ENCODE peak calls at places on chromosomes 16 and 17, in six cellular contexts. One of them, this sample, is unnamed.

GRCh38 chr16:813204-813915 is 12.8 kb upstream of the GNG13 start:
- DNase-seq in mucosa of descending colon: no peak
- DNase-seq in AG04450: no peak
- DNase-seq in BE2C: peak
- DNase-seq in pancreas: no peak
- DNase-seq in tibial nerve: no peak
- DNase-seq in this sample: peak

GRCh38 chr16:66135376-66135775 is 231.1 kb upstream of the CDH5 start:
- DNase-seq in pancreas: no peak
- DNase-seq in mucosa of descending colon: no peak
- DNase-seq in tibial nerve: peak
- DNase-seq in AG04450: no peak
- DNase-seq in BE2C: no peak
- DNase-seq in this sample: no peak

GRCh38 chr17:73536700-73537680 is 107.3 kb downstream of the SDK2 start:
- DNase-seq in tibial nerve: no peak
- DNase-seq in pancreas: no peak
- DNase-seq in BE2C: peak
- DNase-seq in mucosa of descending colon: no peak
- DNase-seq in AG04450: no peak
- DNase-seq in this sample: no peak

GRCh38 chr16:75075688-75076268 is 40.8 kb downstream of the LDHD start:
- DNase-seq in pancreas: no peak
- DNase-seq in AG04450: no peak
- DNase-seq in BE2C: no peak
- DNase-seq in mucosa of descending colon: no peak
- DNase-seq in tibial nerve: no peak
- DNase-seq in this sample: no peak

GRCh38 chr17:21680366-21680765 is 12.0 kb upstream of the KCNJ18 start:
- DNase-seq in BE2C: no peak
- DNase-seq in mucosa of descending colon: no peak
- DNase-seq in pancreas: no peak
- DNase-seq in tibial nerve: no peak
- DNase-seq in AG04450: no peak
- DNase-seq in this sample: no peak

GRCh38 chr17:82876602-82877391 is 37.0 kb upstream of the ZNF750 start:
- DNase-seq in BE2C: peak
- DNase-seq in pancreas: peak
- DNase-seq in mucosa of descending colon: peak
- DNase-seq in AG04450: peak
- DNase-seq in tibial nerve: no peak
- DNase-seq in this sample: peak

GRCh38 chr16:7334801-7335560 is 2.3 kb downstream of the RBFOX1 start:
- DNase-seq in BE2C: no peak
- DNase-seq in mucosa of descending colon: no peak
- DNase-seq in tibial nerve: no peak
- DNase-seq in AG04450: no peak
- DNase-seq in pancreas: no peak
- DNase-seq in this sample: no peak

GRCh38 chr17:63629627-63630026 is 7.4 kb downstream of the MAP3K3 start:
- DNase-seq in BE2C: no peak
- DNase-seq in AG04450: no peak
- DNase-seq in pancreas: no peak
- DNase-seq in mucosa of descending colon: no peak
- DNase-seq in tibial nerve: no peak
- DNase-seq in this sample: no peak

GRCh38 chr17:29326414-29326813 is 32.5 kb upstream of the NUFIP2 start:
- DNase-seq in pancreas: no peak
- DNase-seq in AG04450: no peak
- DNase-seq in mucosa of descending colon: no peak
- DNase-seq in tibial nerve: no peak
- DNase-seq in BE2C: no peak
- DNase-seq in this sample: no peak

GRCh38 chr17:41595585-41595984 is 8.9 kb upstream of the KRT14 start:
- DNase-seq in mucosa of descending colon: no peak
- DNase-seq in pancreas: no peak
- DNase-seq in BE2C: no peak
- DNase-seq in tibial nerve: no peak
- DNase-seq in AG04450: no peak
- DNase-seq in this sample: no peak

GRCh38 chr17:52120465-52120864 is 38.0 kb downstream of the CA10 start:
- DNase-seq in pancreas: no peak
- DNase-seq in BE2C: no peak
- DNase-seq in tibial nerve: no peak
- DNase-seq in mucosa of descending colon: no peak
- DNase-seq in AG04450: no peak
- DNase-seq in this sample: no peak

GRCh38 chr16:29674188-29674587 is 4.8 kb upstream of the QPRT start:
- DNase-seq in pancreas: no peak
- DNase-seq in tibial nerve: no peak
- DNase-seq in mucosa of descending colon: peak
- DNase-seq in AG04450: no peak
- DNase-seq in BE2C: peak
- DNase-seq in this sample: peak

GRCh38 chr17:77546772-77547201 is 406.0 kb downstream of the SEC14L1 start:
- DNase-seq in tibial nerve: no peak
- DNase-seq in BE2C: no peak
- DNase-seq in mucosa of descending colon: no peak
- DNase-seq in pancreas: no peak
- DNase-seq in AG04450: no peak
- DNase-seq in this sample: no peak
- H3K4me3 ChIP-seq in tibial nerve: no peak
- H3K4me3 ChIP-seq in BE2C: no peak
- H3K4me3 ChIP-seq in mucosa of descending colon: no peak
- H3K4me3 ChIP-seq in pancreas: no peak
- H3K4me3 ChIP-seq in AG04450: no peak
- H3K4me3 ChIP-seq in this sample: peak

GRCh38 chr17:80752369-80752705 is 207.7 kb downstream of the RPTOR start:
- DNase-seq in BE2C: no peak
- DNase-seq in AG04450: no peak
- DNase-seq in mucosa of descending colon: no peak
- DNase-seq in tibial nerve: no peak
- DNase-seq in pancreas: no peak
- DNase-seq in this sample: no peak

GRCh38 chr17:80758793-80759673 is 214.4 kb downstream of the RPTOR start:
- DNase-seq in tibial nerve: no peak
- DNase-seq in AG04450: no peak
- DNase-seq in BE2C: no peak
- DNase-seq in mucosa of descending colon: no peak
- DNase-seq in pancreas: no peak
- DNase-seq in this sample: no peak

GRCh38 chr17:80754846-80755245 is 210.2 kb downstream of the RPTOR start:
- DNase-seq in AG04450: no peak
- DNase-seq in pancreas: no peak
- DNase-seq in mucosa of descending colon: no peak
- DNase-seq in tibial nerve: no peak
- DNase-seq in BE2C: no peak
- DNase-seq in this sample: no peak

GRCh38 chr17:80753946-80754345 is 209.3 kb downstream of the RPTOR start:
- DNase-seq in tibial nerve: no peak
- DNase-seq in pancreas: no peak
- DNase-seq in mucosa of descending colon: no peak
- DNase-seq in BE2C: no peak
- DNase-seq in AG04450: no peak
- DNase-seq in this sample: no peak

GRCh38 chr17:80755650-80756405 is 211.2 kb downstream of the RPTOR start:
- DNase-seq in BE2C: no peak
- DNase-seq in AG04450: no peak
- DNase-seq in mucosa of descending colon: no peak
- DNase-seq in pancreas: no peak
- DNase-seq in tibial nerve: no peak
- DNase-seq in this sample: no peak
- TF ChIP-seq CTCF in BE2C: peak
- TF ChIP-seq CTCF in AG04450: peak
- TF ChIP-seq CTCF in mucosa of descending colon: no peak
- TF ChIP-seq CTCF in pancreas: no peak
- TF ChIP-seq CTCF in tibial nerve: no peak
- TF ChIP-seq CTCF in this sample: no peak

GRCh38 chr16:56645838-56646237 is 5.8 kb upstream of the MT1B start:
- DNase-seq in tibial nerve: no peak
- DNase-seq in BE2C: no peak
- DNase-seq in mucosa of descending colon: no peak
- DNase-seq in AG04450: no peak
- DNase-seq in pancreas: no peak
- DNase-seq in this sample: no peak

GRCh38 chr16:56641166-56641565 is 2.7 kb downstream of the MT1A start:
- DNase-seq in pancreas: no peak
- DNase-seq in mucosa of descending colon: no peak
- DNase-seq in BE2C: no peak
- DNase-seq in tibial nerve: no peak
- DNase-seq in AG04450: no peak
- DNase-seq in this sample: no peak

GRCh38 chr16:56643833-56644232 is 5.4 kb downstream of the MT1A start:
- DNase-seq in AG04450: no peak
- DNase-seq in pancreas: no peak
- DNase-seq in mucosa of descending colon: peak
- DNase-seq in tibial nerve: no peak
- DNase-seq in BE2C: no peak
- DNase-seq in this sample: no peak

GRCh38 chr16:56645311-56645710 is 6.4 kb upstream of the MT1B start:
- DNase-seq in pancreas: no peak
- DNase-seq in mucosa of descending colon: no peak
- DNase-seq in tibial nerve: no peak
- DNase-seq in BE2C: no peak
- DNase-seq in AG04450: no peak
- DNase-seq in this sample: no peak

GRCh38 chr16:56643080-56643778 is 4.8 kb downstream of the MT1A start:
- DNase-seq in pancreas: peak
- DNase-seq in mucosa of descending colon: peak
- DNase-seq in BE2C: peak
- DNase-seq in AG04450: no peak
- DNase-seq in tibial nerve: peak
- DNase-seq in this sample: no peak
- H3K4me3 ChIP-seq in pancreas: peak
- H3K4me3 ChIP-seq in mucosa of descending colon: no peak
- H3K4me3 ChIP-seq in BE2C: peak
- H3K4me3 ChIP-seq in AG04450: peak
- H3K4me3 ChIP-seq in tibial nerve: peak
- H3K4me3 ChIP-seq in this sample: peak

DNA sequence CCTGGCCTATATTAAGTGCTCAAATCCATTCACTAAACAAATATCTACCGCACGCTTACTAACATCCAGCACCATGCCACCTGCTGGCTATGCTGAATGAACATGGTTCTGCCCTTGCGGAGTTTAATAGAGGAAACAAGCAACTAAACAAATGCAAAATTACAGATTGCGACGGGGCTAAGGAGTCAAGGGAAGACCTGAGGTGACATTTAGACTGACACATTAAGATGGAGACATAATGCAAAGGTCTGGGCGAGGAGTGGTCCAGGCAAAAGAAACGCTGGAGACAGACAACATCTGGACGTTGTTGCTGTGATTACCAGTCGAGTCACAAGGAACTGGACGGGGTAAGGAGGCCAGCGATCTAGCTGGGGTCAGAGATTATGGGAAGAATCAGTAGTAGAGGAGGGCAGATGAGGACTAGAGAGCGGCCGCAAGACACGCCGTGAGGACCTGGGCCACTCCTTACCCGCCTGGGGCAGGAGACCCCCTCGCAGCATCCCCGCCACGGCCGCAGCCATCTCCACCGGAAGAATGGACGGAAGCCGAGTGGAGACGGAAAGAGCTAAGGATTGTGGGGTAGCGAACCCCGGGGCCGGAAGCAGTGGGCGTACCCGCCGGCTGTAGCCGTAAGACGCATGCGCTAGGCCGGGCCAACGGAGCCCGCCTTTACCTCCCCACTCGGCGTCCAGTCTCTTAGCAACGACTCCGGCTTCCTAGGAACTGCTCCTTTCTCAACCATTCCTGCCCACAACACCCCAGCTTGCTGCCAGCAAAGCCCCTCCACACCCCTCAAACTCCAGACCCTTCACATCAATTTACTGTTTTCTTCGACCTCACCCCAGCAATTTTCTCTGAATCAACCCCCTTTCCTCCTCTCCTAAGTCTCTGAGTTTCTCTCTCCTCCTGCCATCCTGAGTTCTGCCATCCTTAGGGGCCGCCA is at the start of the genes LRRC46 and MRPL10:
- DNase-seq in mucosa of descending colon: peak
- DNase-seq in tibial nerve: peak
- DNase-seq in BE2C: peak
- DNase-seq in pancreas: peak
- DNase-seq in AG04450: peak
- DNase-seq in this sample: peak
- TF ChIP-seq CTCF in mucosa of descending colon: no peak
- TF ChIP-seq CTCF in tibial nerve: no peak
- TF ChIP-seq CTCF in BE2C: peak
- TF ChIP-seq CTCF in pancreas: no peak
- TF ChIP-seq CTCF in AG04450: peak
- TF ChIP-seq CTCF in this sample: no peak

This sample was measured in dorsolateral prefrontal cortex.